ENCODE peak calls at places on chromosomes 13 and 19, in five cellular contexts. Z is tibial nerve, U is left colon, I is HCT116, P is hypothalamus. X is an unnamed sample.
A peak's percentile ranks its signal among the peaks of the same experiment; 100 is the strongest.

GRCh38 chr19:1773173-1773572 is 19.9 kb downstream of the ONECUT3 start:
- DNase-seq in U (no peak), I (peak; percentile 83), P (no peak), Z (no peak), X (peak; percentile 95)

GRCh38 chr19:38735257-38735686 is 9.0 kb downstream of the CAPN12 start:
- DNase-seq in U (peak; percentile 80), Z (no peak), I (no peak), P (no peak), X (no peak)

GRCh38 chr13:113651511-113652403 is 6.2 kb downstream of the ATP4B start:
- DNase-seq in P (no peak), I (no peak), U (no peak), Z (no peak), X (no peak)

GRCh38 chr19:1465191-1466016 is 13.6 kb downstream of the C19orf25 start:
- DNase-seq in I (no peak), U (peak; percentile 35), Z (no peak), P (no peak), X (no peak)

GRCh38 chr19:47523473-47523872 is 8.6 kb upstream of the NAPA start:
- DNase-seq in U (no peak), Z (no peak), P (no peak), I (no peak), X (no peak)

GRCh38 chr19:392375-392970 is 16.5 kb downstream of the C2CD4C start:
- DNase-seq in P (no peak), Z (no peak), U (no peak), I (no peak), X (no peak)

GRCh38 chr13:111323950-111324651 is 3.7 kb downstream of the TEX29 start:
- DNase-seq in P (no peak), U (no peak), I (no peak), Z (no peak), X (no peak)

GRCh38 chr13:33341861-33342452 is 56.4 kb upstream of the STARD13 start:
- DNase-seq in P (no peak), I (no peak), U (no peak), Z (no peak), X (no peak)

GRCh38 chr19:51098366-51099069 is 9.7 kb downstream of the CTU1 start:
- DNase-seq in Z (no peak), I (no peak), U (peak; percentile 32), P (no peak), X (no peak)

GRCh38 chr19:12000152-12000981 is 35.1 kb downstream of the ZNF433 start:
- DNase-seq in P (no peak), I (no peak), U (no peak), Z (no peak), X (no peak)

GRCh38 chr13:76425930-76426329 is 460.3 kb downstream of the KCTD12 start:
- DNase-seq in I (no peak), U (no peak), Z (no peak), P (no peak), X (no peak)

GRCh38 chr19:49447485-49448431 is 3.9 kb downstream of the PIH1D1 start:
- DNase-seq in I (peak; percentile 50), Z (no peak), U (no peak), P (no peak), X (no peak)

GRCh38 chr13:114005206-114005720 is 31.4 kb upstream of the C13orf46 start:
- DNase-seq in P (no peak), I (no peak), Z (no peak), U (peak; percentile 18), X (no peak)

GRCh38 chr13:113406321-113407102 is 42.6 kb upstream of the GRTP1 start:
- DNase-seq in U (peak; percentile 8), Z (no peak), I (no peak), P (no peak), X (no peak)

GRCh38 chr19:51570962-51571575 is at the start of gene ZNF175:
- DNase-seq in U (peak; percentile 95), I (peak; percentile 98), Z (peak; percentile 94), P (peak; percentile 81), X (peak; percentile 64)

GRCh38 chr13:22506286-22506685 is 674.5 kb upstream of the SGCG start:
- DNase-seq in U (no peak), Z (no peak), P (no peak), I (no peak), X (no peak)

GRCh38 chr19:8607386-8607785 is 3.1 kb downstream of the ADAMTS10 start:
- DNase-seq in P (no peak), I (no peak), U (no peak), Z (no peak), X (no peak)

GRCh38 chr19:39518458-39518857 is 3.5 kb downstream of the SELENOV start:
- DNase-seq in Z (no peak), I (no peak), U (no peak), P (no peak), X (no peak)

GRCh38 chr13:44972956-44973581 is 16.2 kb downstream of the NUFIP1 start:
- DNase-seq in I (peak; percentile 18), P (no peak), U (no peak), Z (no peak), X (no peak)

GRCh38 chr13:113275387-113275786 is 21.7 kb upstream of the LAMP1 start:
- DNase-seq in I (peak; percentile 59), U (no peak), P (no peak), Z (no peak), X (no peak)

GRCh38 chr13:114124921-114125320 is 7.5 kb downstream of the RASA3 start:
- DNase-seq in P (no peak), U (no peak), I (no peak), Z (no peak), X (no peak)

GRCh38 chr13:23384111-23384510 is 49.4 kb downstream of the SACS start:
- DNase-seq in Z (no peak), I (no peak), P (no peak), U (no peak), X (no peak)

GRCh38 chr19:46493236-46494114 is 2.2 kb downstream of the PNMA8B start:
- DNase-seq in Z (no peak), U (no peak), I (no peak), P (no peak), X (no peak)

GRCh38 chr19:33303791-33304759 is 1.7 kb upstream of the CEBPA start:
- DNase-seq in I (no peak), P (no peak), Z (no peak), U (peak; percentile 37), X (no peak)